ENCODE peak calls at places on chromosomes 7 and 10, in five cellular contexts. One of them, this sample, is unnamed.

GRCh38 chr10:95833038-95833673 is 74.6 kb upstream of the CC2D2B start:
- DNase-seq in H9: no peak
- DNase-seq in CD8-positive, alpha-beta memory T cell: no peak
- DNase-seq in psoas muscle: no peak
- DNase-seq in ascending aorta: no peak
- DNase-seq in this sample: no peak

GRCh38 chr10:79063661-79064490 is 4.9 kb upstream of the ZMIZ1 start:
- DNase-seq in H9: no peak
- DNase-seq in ascending aorta: peak; percentile 57
- DNase-seq in psoas muscle: peak; percentile 23
- DNase-seq in CD8-positive, alpha-beta memory T cell: peak; percentile 29
- DNase-seq in this sample: no peak

GRCh38 chr10:111114931-111115500 is 38.2 kb downstream of the ADRA2A start:
- DNase-seq in H9: peak; percentile 17
- DNase-seq in ascending aorta: no peak
- DNase-seq in CD8-positive, alpha-beta memory T cell: no peak
- DNase-seq in psoas muscle: no peak
- DNase-seq in this sample: no peak

GRCh38 chr10:122147731-122148130 is 123.4 kb upstream of the BTBD16 start:
- DNase-seq in H9: no peak
- DNase-seq in psoas muscle: no peak
- DNase-seq in ascending aorta: no peak
- DNase-seq in CD8-positive, alpha-beta memory T cell: no peak
- DNase-seq in this sample: no peak

GRCh38 chr10:119517235-119518141 is 25.0 kb downstream of the RGS10 start:
- DNase-seq in H9: no peak
- DNase-seq in psoas muscle: no peak
- DNase-seq in CD8-positive, alpha-beta memory T cell: peak; percentile 69
- DNase-seq in ascending aorta: no peak
- DNase-seq in this sample: no peak

GRCh38 chr7:25369794-25370193 is 141.5 kb upstream of the NPVF start:
- DNase-seq in H9: no peak
- DNase-seq in ascending aorta: no peak
- DNase-seq in CD8-positive, alpha-beta memory T cell: no peak
- DNase-seq in psoas muscle: peak; percentile 59
- DNase-seq in this sample: no peak

GRCh38 chr7:959271-959670 is 4.8 kb upstream of the ADAP1 start:
- DNase-seq in psoas muscle: peak; percentile 25
- DNase-seq in CD8-positive, alpha-beta memory T cell: peak; percentile 26
- DNase-seq in ascending aorta: peak; percentile 62
- DNase-seq in H9: peak; percentile 38
- DNase-seq in this sample: no peak

GRCh38 chr10:47412869-47413268 is 28.8 kb upstream of the ZNF488 start:
- DNase-seq in CD8-positive, alpha-beta memory T cell: no peak
- DNase-seq in psoas muscle: no peak
- DNase-seq in ascending aorta: no peak
- DNase-seq in H9: no peak
- DNase-seq in this sample: no peak

GRCh38 chr7:43700646-43701501 is 28.4 kb downstream of the COA1 start:
- DNase-seq in H9: no peak
- DNase-seq in ascending aorta: no peak
- DNase-seq in psoas muscle: no peak
- DNase-seq in CD8-positive, alpha-beta memory T cell: no peak
- DNase-seq in this sample: no peak

GRCh38 chr7:37832194-37832593 is 16.2 kb upstream of the NME8 start:
- DNase-seq in psoas muscle: peak; percentile 84
- DNase-seq in ascending aorta: peak; percentile 78
- DNase-seq in H9: no peak
- DNase-seq in CD8-positive, alpha-beta memory T cell: no peak
- DNase-seq in this sample: peak; percentile 47

GRCh38 chr7:47371733-47372368 is 210.1 kb downstream of the TNS3 start:
- DNase-seq in H9: no peak
- DNase-seq in psoas muscle: peak; percentile 73
- DNase-seq in CD8-positive, alpha-beta memory T cell: no peak
- DNase-seq in ascending aorta: peak; percentile 71
- DNase-seq in this sample: no peak

GRCh38 chr10:71269301-71270288 is 49.5 kb upstream of the SLC29A3 start:
- DNase-seq in psoas muscle: no peak
- DNase-seq in CD8-positive, alpha-beta memory T cell: no peak
- DNase-seq in H9: peak; percentile 91
- DNase-seq in ascending aorta: no peak
- DNase-seq in this sample: no peak

GRCh38 chr10:59265140-59265539 is 88.7 kb downstream of the PHYHIPL start:
- DNase-seq in ascending aorta: no peak
- DNase-seq in H9: no peak
- DNase-seq in CD8-positive, alpha-beta memory T cell: no peak
- DNase-seq in psoas muscle: no peak
- DNase-seq in this sample: no peak

GRCh38 chr7:81256991-81257390 is 338.1 kb upstream of the SEMA3C start:
- DNase-seq in CD8-positive, alpha-beta memory T cell: no peak
- DNase-seq in H9: no peak
- DNase-seq in ascending aorta: no peak
- DNase-seq in psoas muscle: no peak
- DNase-seq in this sample: no peak

GRCh38 chr7:82264752-82265305 is 178.7 kb downstream of the CACNA2D1 start:
- DNase-seq in CD8-positive, alpha-beta memory T cell: no peak
- DNase-seq in psoas muscle: no peak
- DNase-seq in ascending aorta: no peak
- DNase-seq in H9: no peak
- DNase-seq in this sample: no peak

GRCh38 chr10:83957168-83957750 is 182.1 kb upstream of the GHITM start:
- DNase-seq in CD8-positive, alpha-beta memory T cell: no peak
- DNase-seq in H9: no peak
- DNase-seq in ascending aorta: no peak
- DNase-seq in psoas muscle: no peak
- DNase-seq in this sample: no peak

GRCh38 chr10:79492839-79493238 is 19.5 kb upstream of the EIF5AL1 start:
- DNase-seq in CD8-positive, alpha-beta memory T cell: no peak
- DNase-seq in psoas muscle: no peak
- DNase-seq in H9: no peak
- DNase-seq in ascending aorta: no peak
- DNase-seq in this sample: peak; percentile 59

GRCh38 chr7:74575811-74576210 is 81.7 kb upstream of the GTF2I start:
- DNase-seq in ascending aorta: no peak
- DNase-seq in H9: no peak
- DNase-seq in psoas muscle: no peak
- DNase-seq in CD8-positive, alpha-beta memory T cell: no peak
- DNase-seq in this sample: no peak
- H3K4me1 ChIP-seq in ascending aorta: peaks cover 11% of the 10 kb centered on the region
- H3K4me1 ChIP-seq in H9: no peaks in the 10 kb centered on the region
- H3K4me1 ChIP-seq in psoas muscle: peaks cover 13% of the 10 kb centered on the region
- H3K4me1 ChIP-seq in CD8-positive, alpha-beta memory T cell: no peaks in the 10 kb centered on the region
- H3K4me1 ChIP-seq in this sample: no peaks in the 10 kb centered on the region

GRCh38 chr10:19921300-19922140 is 105.3 kb downstream of the PLXDC2 start:
- DNase-seq in H9: no peak
- DNase-seq in ascending aorta: no peak
- DNase-seq in psoas muscle: no peak
- DNase-seq in CD8-positive, alpha-beta memory T cell: no peak
- DNase-seq in this sample: no peak
- H3K4me1 ChIP-seq in H9: peaks cover 10% of the 10 kb centered on the region
- H3K4me1 ChIP-seq in ascending aorta: peaks cover 67% of the 10 kb centered on the region
- H3K4me1 ChIP-seq in psoas muscle: peaks cover 19% of the 10 kb centered on the region
- H3K4me1 ChIP-seq in CD8-positive, alpha-beta memory T cell: no peaks in the 10 kb centered on the region
- H3K4me1 ChIP-seq in this sample: peaks cover 22% of the 10 kb centered on the region

GRCh38 chr10:102815790-102816549 is 21.2 kb downstream of the CYP17A1 start:
- DNase-seq in CD8-positive, alpha-beta memory T cell: no peak
- DNase-seq in ascending aorta: peak; percentile 94
- DNase-seq in H9: no peak
- DNase-seq in psoas muscle: no peak
- DNase-seq in this sample: peak; percentile 57

GRCh38 chr10:102813017-102813541 is 24.1 kb downstream of the CYP17A1 start:
- DNase-seq in ascending aorta: no peak
- DNase-seq in H9: no peak
- DNase-seq in psoas muscle: no peak
- DNase-seq in CD8-positive, alpha-beta memory T cell: no peak
- DNase-seq in this sample: no peak

GRCh38 chr10:102814456-102814871 is 22.7 kb downstream of the CYP17A1 start:
- DNase-seq in ascending aorta: peak; percentile 86
- DNase-seq in psoas muscle: no peak
- DNase-seq in H9: no peak
- DNase-seq in CD8-positive, alpha-beta memory T cell: no peak
- DNase-seq in this sample: no peak

GRCh38 chr10:102813734-102814455 is 23.3 kb downstream of the CYP17A1 start:
- DNase-seq in ascending aorta: no peak
- DNase-seq in CD8-positive, alpha-beta memory T cell: no peak
- DNase-seq in psoas muscle: peak; percentile 40
- DNase-seq in H9: no peak
- DNase-seq in this sample: no peak

GRCh38 chr10:102814873-102815661 is 22.1 kb downstream of the CYP17A1 start:
- DNase-seq in H9: peak; percentile 45
- DNase-seq in psoas muscle: peak; percentile 90
- DNase-seq in CD8-positive, alpha-beta memory T cell: no peak
- DNase-seq in ascending aorta: peak; percentile 94
- DNase-seq in this sample: peak; percentile 47
- H3K4me1 ChIP-seq in H9: peaks cover 6% of the 10 kb centered on the region
- H3K4me1 ChIP-seq in psoas muscle: peaks cover 42% of the 10 kb centered on the region
- H3K4me1 ChIP-seq in CD8-positive, alpha-beta memory T cell: peaks cover 8% of the 10 kb centered on the region
- H3K4me1 ChIP-seq in ascending aorta: peaks cover 42% of the 10 kb centered on the region
- H3K4me1 ChIP-seq in this sample: peaks cover 46% of the 10 kb centered on the region

GRCh38 chr7:5695709-5696345 is 85.6 kb downstream of the RNF216 start:
- DNase-seq in psoas muscle: peak; percentile 64
- DNase-seq in CD8-positive, alpha-beta memory T cell: no peak
- DNase-seq in ascending aorta: peak; percentile 80
- DNase-seq in H9: no peak
- DNase-seq in this sample: peak; percentile 31
- H3K4me1 ChIP-seq in psoas muscle: peaks cover 66% of the 10 kb centered on the region
- H3K4me1 ChIP-seq in CD8-positive, alpha-beta memory T cell: peaks cover 92% of the 10 kb centered on the region
- H3K4me1 ChIP-seq in ascending aorta: peaks cover 57% of the 10 kb centered on the region
- H3K4me1 ChIP-seq in H9: no peaks in the 10 kb centered on the region
- H3K4me1 ChIP-seq in this sample: peaks cover 78% of the 10 kb centered on the region

GRCh38 chr7:96308253-96308949 is 13.5 kb downstream of the SLC25A13 start:
- DNase-seq in H9: peak; percentile 58
- DNase-seq in ascending aorta: no peak
- DNase-seq in psoas muscle: no peak
- DNase-seq in CD8-positive, alpha-beta memory T cell: no peak
- DNase-seq in this sample: no peak
- H3K4me1 ChIP-seq in H9: peaks cover 3% of the 10 kb centered on the region
- H3K4me1 ChIP-seq in ascending aorta: peaks cover 3% of the 10 kb centered on the region
- H3K4me1 ChIP-seq in psoas muscle: peaks cover 88% of the 10 kb centered on the region
- H3K4me1 ChIP-seq in CD8-positive, alpha-beta memory T cell: peaks cover 5% of the 10 kb centered on the region
- H3K4me1 ChIP-seq in this sample: peaks cover 86% of the 10 kb centered on the region

GRCh38 chr7:105678811-105679495 is 97.7 kb upstream of the EFCAB10 start:
- DNase-seq in H9: no peak
- DNase-seq in CD8-positive, alpha-beta memory T cell: no peak
- DNase-seq in ascending aorta: peak; percentile 90
- DNase-seq in psoas muscle: peak; percentile 88
- DNase-seq in this sample: peak; percentile 75

GRCh38 chr7:105677395-105677701 is 96.1 kb upstream of the EFCAB10 start:
- DNase-seq in CD8-positive, alpha-beta memory T cell: no peak
- DNase-seq in ascending aorta: no peak
- DNase-seq in psoas muscle: no peak
- DNase-seq in H9: no peak
- DNase-seq in this sample: no peak

GRCh38 chr7:105677803-105678583 is 96.7 kb upstream of the EFCAB10 start:
- DNase-seq in CD8-positive, alpha-beta memory T cell: peak; percentile 82
- DNase-seq in H9: no peak
- DNase-seq in ascending aorta: peak; percentile 66
- DNase-seq in psoas muscle: no peak
- DNase-seq in this sample: peak; percentile 37

GRCh38 chr7:105682331-105683070 is 101.2 kb upstream of the EFCAB10 start:
- DNase-seq in ascending aorta: no peak
- DNase-seq in H9: no peak
- DNase-seq in psoas muscle: no peak
- DNase-seq in CD8-positive, alpha-beta memory T cell: no peak
- DNase-seq in this sample: no peak

DNA sequence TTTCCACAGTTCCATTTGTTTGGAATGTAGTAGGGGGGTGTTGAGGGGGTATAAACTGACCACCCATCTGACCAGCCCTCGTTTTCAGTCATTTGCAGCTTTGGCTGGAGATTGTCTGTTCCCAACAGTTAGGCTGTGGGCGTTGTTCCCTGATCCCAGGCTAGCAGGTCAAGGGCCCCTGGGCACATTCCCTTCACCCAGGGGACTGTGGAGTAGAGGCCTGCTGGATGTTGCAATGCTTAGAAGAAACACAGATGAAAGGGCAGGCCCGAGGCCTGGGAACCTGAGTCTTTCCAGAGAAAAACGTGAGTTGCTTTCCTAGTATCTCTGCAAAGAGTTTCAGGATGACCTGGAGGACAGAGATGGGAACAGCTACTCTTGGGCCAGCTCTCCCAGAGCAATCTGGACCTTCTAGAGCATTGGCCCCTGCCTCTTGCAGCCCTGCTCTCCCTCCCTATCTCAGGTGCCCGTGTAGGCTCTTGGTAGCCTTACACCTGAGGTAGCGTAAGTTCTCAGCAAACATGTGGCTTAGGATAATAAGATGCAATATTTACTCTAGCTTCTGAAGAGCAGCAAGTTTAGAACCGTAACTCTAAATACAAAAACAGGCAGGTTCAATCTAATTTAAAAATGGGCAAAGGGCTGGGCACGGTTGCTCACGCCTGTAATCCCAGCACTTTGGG is 99.4 kb upstream of the EFCAB10 start:
- DNase-seq in CD8-positive, alpha-beta memory T cell: no peak
- DNase-seq in ascending aorta: peak; percentile 69
- DNase-seq in H9: no peak
- DNase-seq in psoas muscle: peak; percentile 74
- DNase-seq in this sample: peak; percentile 43
- H3K4me1 ChIP-seq in CD8-positive, alpha-beta memory T cell: peaks cover 39% of the 10 kb centered on the region
- H3K4me1 ChIP-seq in ascending aorta: peaks cover 8% of the 10 kb centered on the region
- H3K4me1 ChIP-seq in H9: peaks cover 14% of the 10 kb centered on the region
- H3K4me1 ChIP-seq in psoas muscle: peaks cover 33% of the 10 kb centered on the region
- H3K4me1 ChIP-seq in this sample: peaks cover 34% of the 10 kb centered on the region